ENCODE peak calls at places on chromosomes 4 and X, in nine cellular contexts. N is stomach, Y is A549, G is Peyer's patch, S is uterus, V is suprapubic skin, F is testis, H is transverse colon, C is ovary. P is an unnamed sample. For H3K4me1, the result is how much of the 10 kb centered on the place peaks cover.

GRCh38 chrX:97322401-97322800 is 438.7 kb downstream of the RPA4 start:
- DNase-seq in N (no peak), Y (no peak), G (no peak), S (no peak), V (no peak), F (no peak), H (no peak), C (no peak), P (no peak)

GRCh38 chr4:51831133-51831532 is 11.8 kb upstream of the DCUN1D4 start:
- DNase-seq in N (peak), Y (peak), G (peak), S (peak), V (no peak), F (peak), H (peak), C (peak), P (peak)

GRCh38 chr4:71559957-71560541 is 221.2 kb downstream of the SLC4A4 start:
- DNase-seq in N (no peak), Y (peak), G (no peak), S (no peak), V (no peak), F (no peak), H (no peak), C (no peak), P (no peak)

GRCh38 chr4:99518883-99519282 is 8.1 kb downstream of the C4orf17 start:
- DNase-seq in N (no peak), Y (no peak), G (no peak), S (no peak), V (no peak), F (no peak), H (no peak), C (no peak), P (no peak)

GRCh38 chr4:45693746-45694145 is 430.1 kb downstream of the GABRG1 start:
- DNase-seq in N (peak), Y (no peak), G (no peak), S (no peak), V (no peak), F (peak), H (no peak), C (no peak), P (peak)

GRCh38 chr4:76058888-76059426 is 15.6 kb upstream of the ART3 start:
- DNase-seq in N (no peak), Y (no peak), G (peak), S (no peak), V (no peak), F (no peak), H (no peak), C (no peak), P (no peak)

GRCh38 chr4:164876680-164877324 is at the start of gene APELA:
- DNase-seq in N (no peak), Y (no peak), G (no peak), S (no peak), V (no peak), F (no peak), H (no peak), C (no peak), P (no peak)

GRCh38 chr4:153488006-153488718 is 22.0 kb downstream of the TMEM131L start:
- DNase-seq in N (no peak), Y (no peak), G (no peak), S (no peak), V (no peak), F (no peak), H (peak), C (no peak), P (no peak)

GRCh38 chr4:94635172-94635571 is 122.6 kb upstream of the BMPR1B start:
- DNase-seq in N (no peak), Y (no peak), G (no peak), S (no peak), V (no peak), F (no peak), H (no peak), C (no peak), P (no peak)

GRCh38 chrX:119235872-119236598 is at the start of gene PGRMC1:
- DNase-seq in N (peak), Y (peak), G (peak), S (peak), V (peak), F (peak), H (peak), C (peak), P (peak)
- TF ChIP-seq POLR2A in N (peak), Y (peak), G (peak), S (peak), V (no peak), F (peak), H (peak), C (peak), P (peak)

GRCh38 chrX:264634-265455 is 16.3 kb upstream of the PLCXD1 start:
- DNase-seq in N (peak), Y (peak), G (no peak), S (no peak), V (no peak), F (no peak), H (no peak), C (no peak), P (peak)
- H3K4me1 ChIP-seq in N (under half), Y (half or more), G (under half), S (under half), V (under half), F (under half), H (under half), C (under half), P (under half)

GRCh38 chrX:74293343-74293946 is 10.5 kb upstream of the ZCCHC13 start:
- DNase-seq in N (peak), Y (peak), G (peak), S (peak), V (peak), F (peak), H (peak), C (peak), P (peak)
- TF ChIP-seq POLR2A in N (no peak), Y (peak), G (peak), S (peak), V (no peak), F (no peak), H (peak), C (no peak), P (peak)

DNA sequence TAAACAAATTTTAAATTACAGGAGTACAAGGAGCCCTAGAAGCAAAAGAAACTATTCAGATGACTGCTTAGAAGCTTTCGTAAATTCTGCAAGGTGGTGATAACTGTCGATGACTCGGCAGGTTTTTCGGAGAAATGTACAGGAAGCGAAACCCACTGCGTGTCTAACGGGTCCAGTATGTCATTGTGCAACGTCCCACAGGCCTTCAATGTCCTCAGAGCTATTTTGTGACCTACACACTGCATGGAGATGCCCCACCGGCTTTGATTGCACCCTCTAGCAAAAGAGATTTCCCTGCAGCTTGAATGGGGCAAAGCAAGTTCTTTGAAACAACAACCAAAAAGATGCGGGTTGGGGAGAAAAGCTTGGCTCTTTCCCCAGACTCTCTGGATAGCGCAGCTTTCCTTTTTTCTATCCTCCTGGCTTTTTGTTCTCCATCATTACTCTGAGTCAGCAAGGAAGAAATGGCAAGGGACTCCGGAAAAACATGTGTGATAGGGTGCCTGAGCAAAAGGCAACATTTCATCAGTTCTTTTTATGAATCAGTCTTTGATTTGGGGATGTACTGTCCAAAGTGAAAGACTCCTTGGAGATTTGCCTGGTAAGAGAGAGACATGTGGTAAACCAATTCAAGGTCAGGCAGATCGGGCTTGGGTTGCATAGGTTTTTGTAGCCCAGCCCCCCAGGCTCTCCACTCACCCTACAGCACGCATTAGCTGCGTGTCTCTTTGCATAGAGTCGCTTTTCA is 112.0 kb upstream of the TBL1X start:
- DNase-seq in N (peak), Y (peak), G (peak), S (no peak), V (no peak), F (peak), H (peak), C (no peak), P (peak)
- H3K4me1 ChIP-seq in N (under half), Y (under half), G (under half), S (under half), V (under half), F (under half), H (under half), C (under half), P (under half)

DNA sequence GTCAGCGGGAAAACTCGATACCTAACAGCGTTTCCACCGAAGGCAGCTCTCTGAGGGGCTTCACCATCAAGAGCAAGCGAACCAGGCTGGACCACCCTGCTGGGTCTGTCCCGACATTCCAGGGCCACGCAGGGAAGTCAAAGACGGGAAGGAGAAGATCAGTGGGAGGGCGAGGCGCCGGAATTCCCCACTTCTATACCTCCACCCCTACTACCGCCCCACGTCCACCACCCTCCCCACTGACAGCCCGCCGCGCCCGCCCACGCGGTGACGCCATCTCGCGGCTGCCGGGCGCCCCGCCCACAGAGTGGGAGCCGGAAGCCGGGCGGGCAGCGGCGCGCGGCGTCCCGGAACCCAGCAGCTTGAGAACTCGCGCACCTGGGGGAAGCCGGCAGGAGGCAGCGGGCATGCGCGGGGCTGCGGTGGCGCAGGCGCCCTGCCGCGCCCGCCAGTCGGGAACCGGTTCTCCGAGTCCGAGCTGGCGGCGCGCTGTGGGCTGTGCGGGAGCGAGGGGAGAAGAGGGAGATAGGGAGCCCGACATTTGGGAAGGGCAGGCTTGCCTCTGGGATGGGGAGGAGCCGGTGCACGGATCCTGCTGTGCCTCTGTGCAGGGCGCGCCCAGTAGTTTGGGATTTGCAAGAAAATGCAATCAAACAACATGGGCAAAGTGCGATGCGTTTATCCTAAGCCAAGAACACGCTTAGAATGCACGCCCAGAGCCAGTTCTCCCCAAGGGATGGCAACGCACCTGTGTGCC is 3.2 kb upstream of the STIM2 start:
- DNase-seq in N (peak), Y (peak), G (peak), S (peak), V (peak), F (peak), H (peak), C (peak), P (peak)
- TF ChIP-seq POLR2A in N (no peak), Y (peak), G (peak), S (peak), V (no peak), F (peak), H (peak), C (peak), P (peak)

GRCh38 chrX:39973810-39974209 is 123.9 kb downstream of the BCOR start:
- DNase-seq in N (no peak), Y (no peak), G (no peak), S (no peak), V (no peak), F (no peak), H (no peak), C (no peak), P (no peak)
- H3K4me1 ChIP-seq in N (under half), Y (under half), G (under half), S (under half), V (under half), F (under half), H (under half), C (under half), P (under half)